ENCODE peak calls at places on chromosomes 5 and 9, in four cellular contexts. One of them, this sample, is unnamed.
A peak's percentile ranks its signal among the peaks of the same experiment; 100 is the strongest.

GRCh38 chr5:64838376-64838775 is 69.6 kb downstream of the CWC27 start:
- DNase-seq in upper lobe of right lung: no peak
- DNase-seq in lung: no peak
- DNase-seq in transverse colon: no peak
- DNase-seq in this sample: no peak

GRCh38 chr5:72171667-72172066 is 64.4 kb downstream of the MAP1B start:
- DNase-seq in upper lobe of right lung: no peak
- DNase-seq in lung: no peak
- DNase-seq in transverse colon: no peak
- DNase-seq in this sample: no peak

GRCh38 chr5:161094411-161094810 is 242.4 kb upstream of the ATP10B start:
- DNase-seq in upper lobe of right lung: no peak
- DNase-seq in lung: no peak
- DNase-seq in transverse colon: no peak
- DNase-seq in this sample: no peak

GRCh38 chr5:101461455-101461854 is 558.4 kb upstream of the ST8SIA4 start:
- DNase-seq in upper lobe of right lung: no peak
- DNase-seq in lung: no peak
- DNase-seq in transverse colon: no peak
- DNase-seq in this sample: no peak

GRCh38 chr5:157651623-157652376 is 438 bp downstream of the SOX30 start:
- DNase-seq in upper lobe of right lung: peak; percentile 90
- DNase-seq in lung: peak; percentile 71
- DNase-seq in transverse colon: peak; percentile 86
- DNase-seq in this sample: no peak

GRCh38 chr5:141491323-141492167 is 2.7 kb downstream of the PCDHGC5 start:
- DNase-seq in upper lobe of right lung: no peak
- DNase-seq in lung: no peak
- DNase-seq in transverse colon: no peak
- DNase-seq in this sample: no peak

GRCh38 chr9:36189978-36190377 is 743 bp upstream of the CLTA start:
- DNase-seq in upper lobe of right lung: no peak
- DNase-seq in lung: no peak
- DNase-seq in transverse colon: peak; percentile 32
- DNase-seq in this sample: no peak

GRCh38 chr5:156475831-156476551 is 149.0 kb downstream of the SGCD start:
- DNase-seq in upper lobe of right lung: no peak
- DNase-seq in lung: no peak
- DNase-seq in transverse colon: peak; percentile 12
- DNase-seq in this sample: no peak

GRCh38 chr5:624951-625230 is 12.8 kb downstream of the CEP72 start:
- DNase-seq in upper lobe of right lung: peak; percentile 56
- DNase-seq in lung: no peak
- DNase-seq in transverse colon: no peak
- DNase-seq in this sample: no peak

GRCh38 chr5:114412509-114413171 is 50.8 kb downstream of the KCNN2 start:
- DNase-seq in upper lobe of right lung: no peak
- DNase-seq in lung: no peak
- DNase-seq in transverse colon: no peak
- DNase-seq in this sample: no peak

GRCh38 chr5:115961413-115962238 is 649 bp upstream of the LVRN start:
- DNase-seq in upper lobe of right lung: no peak
- DNase-seq in lung: no peak
- DNase-seq in transverse colon: no peak
- DNase-seq in this sample: no peak

GRCh38 chr5:180602481-180603075 is 11.3 kb upstream of the SCGB3A1 start:
- DNase-seq in upper lobe of right lung: peak; percentile 51
- DNase-seq in lung: no peak
- DNase-seq in transverse colon: no peak
- DNase-seq in this sample: no peak

GRCh38 chr9:16413509-16414016 is 456.9 kb downstream of the BNC2 start:
- DNase-seq in upper lobe of right lung: no peak
- DNase-seq in lung: peak; percentile 31
- DNase-seq in transverse colon: no peak
- DNase-seq in this sample: no peak

GRCh38 chr5:34923694-34924461 is 5.5 kb upstream of the DNAJC21 start:
- DNase-seq in upper lobe of right lung: no peak
- DNase-seq in lung: no peak
- DNase-seq in transverse colon: no peak
- DNase-seq in this sample: no peak

GRCh38 chr5:153896701-153897100 is 142.0 kb downstream of the FAM114A2 start:
- DNase-seq in upper lobe of right lung: no peak
- DNase-seq in lung: no peak
- DNase-seq in transverse colon: no peak
- DNase-seq in this sample: no peak

GRCh38 chr9:92808726-92809451 is 44.3 kb upstream of the BICD2 start:
- DNase-seq in upper lobe of right lung: peak; percentile 85
- DNase-seq in lung: peak; percentile 42
- DNase-seq in transverse colon: peak; percentile 65
- DNase-seq in this sample: no peak

GRCh38 chr9:96441798-96442445 is 8.0 kb upstream of the HABP4 start:
- DNase-seq in upper lobe of right lung: no peak
- DNase-seq in lung: no peak
- DNase-seq in transverse colon: no peak
- DNase-seq in this sample: no peak

GRCh38 chr5:56740000-56740399 is 75.3 kb upstream of the MAP3K1 start:
- DNase-seq in upper lobe of right lung: no peak
- DNase-seq in lung: no peak
- DNase-seq in transverse colon: no peak
- DNase-seq in this sample: no peak

GRCh38 chr9:37079370-37080164 is 40.8 kb upstream of the ZCCHC7 start:
- DNase-seq in upper lobe of right lung: peak; percentile 96
- DNase-seq in lung: peak; percentile 93
- DNase-seq in transverse colon: peak; percentile 94
- DNase-seq in this sample: peak; percentile 92

GRCh38 chr9:14992025-14992424 is 81.8 kb upstream of the FREM1 start:
- DNase-seq in upper lobe of right lung: no peak
- DNase-seq in lung: no peak
- DNase-seq in transverse colon: no peak
- DNase-seq in this sample: no peak

GRCh38 chr9:14994738-14995137 is 84.5 kb upstream of the FREM1 start:
- DNase-seq in upper lobe of right lung: no peak
- DNase-seq in lung: no peak
- DNase-seq in transverse colon: no peak
- DNase-seq in this sample: no peak

GRCh38 chr9:14993891-14994554 is 83.8 kb upstream of the FREM1 start:
- DNase-seq in upper lobe of right lung: no peak
- DNase-seq in lung: no peak
- DNase-seq in transverse colon: no peak
- DNase-seq in this sample: no peak

GRCh38 chr9:14993061-14993800 is 83.0 kb upstream of the FREM1 start:
- DNase-seq in upper lobe of right lung: peak; percentile 91
- DNase-seq in lung: peak; percentile 85
- DNase-seq in transverse colon: peak; percentile 73
- DNase-seq in this sample: peak; percentile 62

DNA sequence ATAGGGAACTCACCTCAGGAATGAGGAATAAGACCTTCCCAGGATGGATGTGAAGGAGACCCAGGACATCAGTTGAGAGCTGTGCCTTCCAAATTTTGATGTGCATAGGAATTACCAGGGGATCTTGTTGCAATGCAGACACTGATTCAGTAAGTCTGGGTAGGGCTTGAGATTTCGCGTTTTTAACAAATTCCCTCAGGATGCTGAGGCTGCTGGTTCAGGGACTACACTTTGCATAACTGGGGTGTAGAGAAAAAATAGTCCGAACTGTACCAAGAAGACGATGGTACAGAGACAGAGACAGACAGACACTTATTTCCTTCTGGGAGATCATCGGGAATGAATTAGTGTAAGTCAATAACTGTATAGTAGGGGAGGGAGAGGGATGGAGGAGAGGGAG is 82.3 kb upstream of the FREM1 start:
- DNase-seq in upper lobe of right lung: no peak
- DNase-seq in lung: no peak
- DNase-seq in transverse colon: no peak
- DNase-seq in this sample: no peak
- H3K27ac ChIP-seq in upper lobe of right lung: no peak overlapping the region
- H3K27ac ChIP-seq in lung: no peak overlapping the region
- H3K27ac ChIP-seq in transverse colon: peak overlapping the region; percentile 24
- H3K27ac ChIP-seq in this sample: no peak overlapping the region

DNA sequence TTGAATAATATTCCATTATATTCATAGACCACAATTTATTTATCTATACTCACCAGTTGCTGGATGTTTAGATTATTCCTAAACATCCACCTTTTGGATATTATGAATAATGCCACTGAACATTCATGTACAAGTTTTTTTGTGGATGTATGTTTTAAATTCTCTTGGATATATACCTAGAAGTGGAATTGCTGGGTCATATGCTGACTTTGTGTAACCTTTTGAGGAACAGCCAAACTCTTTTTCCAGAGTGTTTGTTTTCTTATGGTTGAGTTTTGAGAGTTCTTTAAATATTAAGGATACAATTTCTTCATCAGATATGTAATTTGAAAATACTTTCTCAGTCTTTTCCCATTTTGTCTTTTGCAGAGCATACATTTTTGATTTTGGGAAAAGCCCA is 2.7 kb downstream of the VPS13A start:
- DNase-seq in upper lobe of right lung: no peak
- DNase-seq in lung: no peak
- DNase-seq in transverse colon: no peak
- DNase-seq in this sample: no peak
- H3K27ac ChIP-seq in upper lobe of right lung: no peak overlapping the region
- H3K27ac ChIP-seq in lung: no peak overlapping the region
- H3K27ac ChIP-seq in transverse colon: no peak overlapping the region
- H3K27ac ChIP-seq in this sample: no peak overlapping the region

GRCh38 chr9:4933177-4933576 is 51.9 kb upstream of the JAK2 start:
- DNase-seq in upper lobe of right lung: no peak
- DNase-seq in lung: no peak
- DNase-seq in transverse colon: no peak
- DNase-seq in this sample: no peak
- H3K27ac ChIP-seq in upper lobe of right lung: no peak overlapping the region
- H3K27ac ChIP-seq in lung: peak overlapping the region; percentile 68
- H3K27ac ChIP-seq in transverse colon: no peak overlapping the region
- H3K27ac ChIP-seq in this sample: no peak overlapping the region

DNA sequence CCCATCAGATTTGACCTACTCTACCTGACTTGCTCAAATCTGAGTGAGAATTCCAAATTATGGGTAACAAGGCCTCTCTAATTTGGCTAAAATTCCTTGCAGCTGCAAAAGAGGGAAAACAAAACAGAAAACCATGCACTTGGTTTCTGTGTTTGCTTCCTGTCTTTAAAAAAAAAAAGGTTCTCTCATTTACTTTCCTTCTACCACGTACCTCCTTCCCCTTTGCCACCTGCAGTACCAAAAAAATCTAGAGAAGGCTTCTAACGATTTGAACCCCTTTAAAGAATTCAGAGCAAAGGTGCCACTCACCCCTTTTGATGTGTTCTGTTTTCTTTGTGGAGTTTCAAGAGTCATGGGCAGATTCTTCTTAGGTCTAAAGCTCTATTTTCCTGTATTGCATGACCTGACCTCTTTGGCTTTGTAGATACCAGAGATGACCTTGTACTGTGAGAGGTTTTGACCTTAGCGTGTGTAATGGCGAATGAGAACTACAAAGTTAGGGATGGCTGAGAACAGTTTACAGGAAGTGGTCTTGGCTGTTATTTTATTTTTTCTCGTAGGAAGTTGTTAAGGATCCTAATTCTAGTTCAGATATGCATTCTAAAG is 29.1 kb downstream of the TXNDC8 start:
- DNase-seq in upper lobe of right lung: no peak
- DNase-seq in lung: no peak
- DNase-seq in transverse colon: no peak
- DNase-seq in this sample: no peak
- H3K27ac ChIP-seq in upper lobe of right lung: no peak overlapping the region
- H3K27ac ChIP-seq in lung: no peak overlapping the region
- H3K27ac ChIP-seq in transverse colon: no peak overlapping the region
- H3K27ac ChIP-seq in this sample: no peak overlapping the region

This sample was measured in substantia nigra.